ENCODE peak calls at places on chromosomes 4 and X, in four cellular contexts. One of them, this sample, is unnamed.

GRCh38 chrX:24696241-24696640 is 2.5 kb downstream of the POLA1 start:
- DNase-seq in body of pancreas: no peak
- DNase-seq in cardiac muscle cell: no peak
- DNase-seq in brain microvascular endothelial cell: no peak
- DNase-seq in this sample: no peak

GRCh38 chr4:15654556-15655222 is 468 bp downstream of the FBXL5 start:
- DNase-seq in body of pancreas: peak; percentile 57
- DNase-seq in cardiac muscle cell: peak; percentile 40
- DNase-seq in brain microvascular endothelial cell: peak; percentile 18
- DNase-seq in this sample: peak; percentile 57

GRCh38 chr4:52157641-52158316 is 106.7 kb downstream of the SPATA18 start:
- DNase-seq in body of pancreas: no peak
- DNase-seq in cardiac muscle cell: peak; percentile 36
- DNase-seq in brain microvascular endothelial cell: peak; percentile 3
- DNase-seq in this sample: no peak

GRCh38 chr4:102317459-102317858 is 27.8 kb downstream of the SLC39A8 start:
- DNase-seq in body of pancreas: no peak
- DNase-seq in cardiac muscle cell: no peak
- DNase-seq in brain microvascular endothelial cell: no peak
- DNase-seq in this sample: no peak

GRCh38 chrX:149314031-149314430 is 191.1 kb downstream of the IDS start:
- DNase-seq in body of pancreas: no peak
- DNase-seq in cardiac muscle cell: peak; percentile 0
- DNase-seq in brain microvascular endothelial cell: peak; percentile 22
- DNase-seq in this sample: peak; percentile 38

GRCh38 chrX:13212191-13212651 is 107.6 kb downstream of the ATXN3L start:
- DNase-seq in body of pancreas: no peak
- DNase-seq in cardiac muscle cell: peak; percentile 50
- DNase-seq in brain microvascular endothelial cell: no peak
- DNase-seq in this sample: no peak

GRCh38 chr4:21134994-21135393 is 434.7 kb downstream of the PACRGL start:
- DNase-seq in body of pancreas: no peak
- DNase-seq in cardiac muscle cell: peak; percentile 34
- DNase-seq in brain microvascular endothelial cell: no peak
- DNase-seq in this sample: no peak

GRCh38 chr4:40316333-40316781 is 18.8 kb upstream of the CHRNA9 start:
- DNase-seq in body of pancreas: no peak
- DNase-seq in cardiac muscle cell: peak; percentile 94
- DNase-seq in brain microvascular endothelial cell: peak; percentile 90
- DNase-seq in this sample: no peak

GRCh38 chr4:85790582-85790981 is 315.6 kb downstream of the ARHGAP24 start:
- DNase-seq in body of pancreas: no peak
- DNase-seq in cardiac muscle cell: no peak
- DNase-seq in brain microvascular endothelial cell: no peak
- DNase-seq in this sample: no peak

GRCh38 chr4:121253961-121254360 is 89.8 kb upstream of the TNIP3 start:
- DNase-seq in body of pancreas: no peak
- DNase-seq in cardiac muscle cell: no peak
- DNase-seq in brain microvascular endothelial cell: no peak
- DNase-seq in this sample: no peak

GRCh38 chr4:33060873-33061542 is 2340.8 kb downstream of the PCDH7 start:
- DNase-seq in body of pancreas: peak; percentile 38
- DNase-seq in cardiac muscle cell: peak; percentile 75
- DNase-seq in brain microvascular endothelial cell: peak; percentile 50
- DNase-seq in this sample: peak; percentile 57

GRCh38 chr4:80237992-80238391 is 28.5 kb upstream of the FGF5 start:
- DNase-seq in body of pancreas: no peak
- DNase-seq in cardiac muscle cell: peak; percentile 80
- DNase-seq in brain microvascular endothelial cell: peak; percentile 91
- DNase-seq in this sample: no peak

GRCh38 chr4:113683143-113683542 is 78.4 kb downstream of the CAMK2D start:
- DNase-seq in body of pancreas: no peak
- DNase-seq in cardiac muscle cell: no peak
- DNase-seq in brain microvascular endothelial cell: no peak
- DNase-seq in this sample: peak; percentile 8

GRCh38 chr4:149987330-149987751 is 90.9 kb upstream of the DCLK2 start:
- DNase-seq in body of pancreas: no peak
- DNase-seq in cardiac muscle cell: peak; percentile 47
- DNase-seq in brain microvascular endothelial cell: no peak
- DNase-seq in this sample: no peak

GRCh38 chr4:42708625-42709024 is 51.7 kb upstream of the ATP8A1 start:
- DNase-seq in body of pancreas: no peak
- DNase-seq in cardiac muscle cell: no peak
- DNase-seq in brain microvascular endothelial cell: no peak
- DNase-seq in this sample: no peak

GRCh38 chrX:29728639-29729038 is 486.7 kb upstream of the MAGEB2 start:
- DNase-seq in body of pancreas: no peak
- DNase-seq in cardiac muscle cell: peak; percentile 47
- DNase-seq in brain microvascular endothelial cell: no peak
- DNase-seq in this sample: no peak

GRCh38 chrX:71282514-71283408 is 674 bp upstream of the NONO start:
- DNase-seq in body of pancreas: no peak
- DNase-seq in cardiac muscle cell: no peak
- DNase-seq in brain microvascular endothelial cell: peak; percentile 56
- DNase-seq in this sample: no peak

GRCh38 chrX:24858004-24858746 is 157.6 kb downstream of the ARX start:
- DNase-seq in body of pancreas: no peak
- DNase-seq in cardiac muscle cell: peak; percentile 79
- DNase-seq in brain microvascular endothelial cell: no peak
- DNase-seq in this sample: no peak

GRCh38 chr4:111854494-111855087 is 290.7 kb upstream of the FAM241A start:
- DNase-seq in body of pancreas: peak; percentile 37
- DNase-seq in cardiac muscle cell: peak; percentile 51
- DNase-seq in brain microvascular endothelial cell: peak; percentile 3
- DNase-seq in this sample: no peak

GRCh38 chr4:173237722-173238121 is 69.1 kb downstream of the GALNT7 start:
- DNase-seq in body of pancreas: no peak
- DNase-seq in cardiac muscle cell: no peak
- DNase-seq in brain microvascular endothelial cell: no peak
- DNase-seq in this sample: no peak

GRCh38 chr4:661856-662761 is 12.0 kb downstream of the ATP5ME start:
- DNase-seq in body of pancreas: no peak
- DNase-seq in cardiac muscle cell: no peak
- DNase-seq in brain microvascular endothelial cell: no peak
- DNase-seq in this sample: no peak

GRCh38 chrX:3592184-3592583 is 121.3 kb downstream of the PRKX start:
- DNase-seq in body of pancreas: no peak
- DNase-seq in cardiac muscle cell: no peak
- DNase-seq in brain microvascular endothelial cell: no peak
- DNase-seq in this sample: no peak
- H3K4me3 ChIP-seq in body of pancreas: no peak overlapping the region
- H3K4me3 ChIP-seq in cardiac muscle cell: no peak overlapping the region
- H3K4me3 ChIP-seq in brain microvascular endothelial cell: no peak overlapping the region
- H3K4me3 ChIP-seq in this sample: no peak overlapping the region

GRCh38 chr4:3466691-3467600 is 3.8 kb downstream of the DOK7 start:
- DNase-seq in body of pancreas: no peak
- DNase-seq in cardiac muscle cell: no peak
- DNase-seq in brain microvascular endothelial cell: no peak
- DNase-seq in this sample: peak; percentile 1

GRCh38 chr4:3467601-3468031 is 4.5 kb downstream of the DOK7 start:
- DNase-seq in body of pancreas: no peak
- DNase-seq in cardiac muscle cell: no peak
- DNase-seq in brain microvascular endothelial cell: no peak
- DNase-seq in this sample: no peak

GRCh38 chr4:3464911-3465697 is 2.0 kb downstream of the DOK7 start:
- DNase-seq in body of pancreas: no peak
- DNase-seq in cardiac muscle cell: no peak
- DNase-seq in brain microvascular endothelial cell: no peak
- DNase-seq in this sample: no peak

GRCh38 chr4:3464349-3464905 is 1.3 kb downstream of the DOK7 start:
- DNase-seq in body of pancreas: no peak
- DNase-seq in cardiac muscle cell: no peak
- DNase-seq in brain microvascular endothelial cell: no peak
- DNase-seq in this sample: no peak

GRCh38 chr4:3465698-3466671 is 2.9 kb downstream of the DOK7 start:
- DNase-seq in body of pancreas: peak; percentile 39
- DNase-seq in cardiac muscle cell: no peak
- DNase-seq in brain microvascular endothelial cell: no peak
- DNase-seq in this sample: no peak
- H3K27ac ChIP-seq in body of pancreas: no peak overlapping the region
- H3K27ac ChIP-seq in cardiac muscle cell: no peak overlapping the region
- H3K27ac ChIP-seq in brain microvascular endothelial cell: no peak overlapping the region
- H3K27ac ChIP-seq in this sample: no peak overlapping the region

GRCh38 chrX:131762802-131763234 is 218.9 kb downstream of the OR13H1 start:
- DNase-seq in body of pancreas: peak; percentile 72
- DNase-seq in cardiac muscle cell: no peak
- DNase-seq in brain microvascular endothelial cell: peak; percentile 64
- DNase-seq in this sample: no peak
- TF ChIP-seq CTCF in body of pancreas: peak; percentile 80
- TF ChIP-seq CTCF in cardiac muscle cell: no peak
- TF ChIP-seq CTCF in brain microvascular endothelial cell: peak; percentile 52
- TF ChIP-seq CTCF in this sample: peak; percentile 72

GRCh38 chrX:153829549-153829798 is 870 bp downstream of the PDZD4 start:
- DNase-seq in body of pancreas: no peak
- DNase-seq in cardiac muscle cell: no peak
- DNase-seq in brain microvascular endothelial cell: no peak
- DNase-seq in this sample: no peak
- H3K4me3 ChIP-seq in body of pancreas: no peak overlapping the region
- H3K4me3 ChIP-seq in cardiac muscle cell: peak overlapping the region; percentile 3
- H3K4me3 ChIP-seq in brain microvascular endothelial cell: no peak overlapping the region
- H3K4me3 ChIP-seq in this sample: no peak overlapping the region

DNA sequence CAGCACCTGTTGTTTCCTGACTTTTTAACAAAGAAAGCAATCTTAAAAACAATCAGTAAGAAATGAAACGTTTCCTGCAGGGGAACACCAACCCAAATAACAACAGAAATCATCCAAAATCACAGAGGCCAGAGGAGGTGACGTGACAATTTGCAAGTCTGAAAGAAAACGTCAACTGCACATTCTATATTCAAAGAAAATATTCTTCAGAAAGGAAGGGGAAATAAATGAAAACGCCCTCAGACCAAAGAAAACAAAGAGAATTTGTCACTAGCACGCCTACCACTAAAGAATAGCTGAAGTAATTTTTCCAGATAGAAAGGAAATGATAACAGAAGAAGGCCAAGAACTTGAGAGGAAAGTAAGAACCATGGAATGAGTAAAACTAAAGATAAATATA is 74.4 kb downstream of the CASP3 start:
- DNase-seq in body of pancreas: no peak
- DNase-seq in cardiac muscle cell: no peak
- DNase-seq in brain microvascular endothelial cell: no peak
- DNase-seq in this sample: no peak
- H3K27ac ChIP-seq in body of pancreas: no peak overlapping the region
- H3K27ac ChIP-seq in cardiac muscle cell: no peak overlapping the region
- H3K27ac ChIP-seq in brain microvascular endothelial cell: no peak overlapping the region
- H3K27ac ChIP-seq in this sample: no peak overlapping the region

GRCh38 chr4:169184236-169184635 is 86.5 kb downstream of the SH3RF1 start:
- DNase-seq in body of pancreas: peak; percentile 23
- DNase-seq in cardiac muscle cell: no peak
- DNase-seq in brain microvascular endothelial cell: no peak
- DNase-seq in this sample: peak; percentile 91

GRCh38 chr4:169183581-169183980 is 87.2 kb downstream of the SH3RF1 start:
- DNase-seq in body of pancreas: no peak
- DNase-seq in cardiac muscle cell: no peak
- DNase-seq in brain microvascular endothelial cell: no peak
- DNase-seq in this sample: no peak

GRCh38 chr4:169188204-169188603 is 82.6 kb downstream of the SH3RF1 start:
- DNase-seq in body of pancreas: no peak
- DNase-seq in cardiac muscle cell: no peak
- DNase-seq in brain microvascular endothelial cell: no peak
- DNase-seq in this sample: no peak

GRCh38 chr4:169184686-169185085 is 86.1 kb downstream of the SH3RF1 start:
- DNase-seq in body of pancreas: no peak
- DNase-seq in cardiac muscle cell: no peak
- DNase-seq in brain microvascular endothelial cell: no peak
- DNase-seq in this sample: no peak

GRCh38 chr4:169185133-169185956 is 85.4 kb downstream of the SH3RF1 start:
- DNase-seq in body of pancreas: no peak
- DNase-seq in cardiac muscle cell: peak; percentile 25
- DNase-seq in brain microvascular endothelial cell: no peak
- DNase-seq in this sample: no peak
- TF ChIP-seq CTCF in body of pancreas: no peak
- TF ChIP-seq CTCF in cardiac muscle cell: peak; percentile 17
- TF ChIP-seq CTCF in brain microvascular endothelial cell: peak; percentile 48
- TF ChIP-seq CTCF in this sample: no peak

GRCh38 chr4:38870098-38870850 is 2.7 kb downstream of the FAM114A1 start:
- DNase-seq in body of pancreas: no peak
- DNase-seq in cardiac muscle cell: no peak
- DNase-seq in brain microvascular endothelial cell: no peak
- DNase-seq in this sample: no peak
- H3K4me3 ChIP-seq in body of pancreas: no peak overlapping the region
- H3K4me3 ChIP-seq in cardiac muscle cell: no peak overlapping the region
- H3K4me3 ChIP-seq in brain microvascular endothelial cell: no peak overlapping the region
- H3K4me3 ChIP-seq in this sample: no peak overlapping the region